ENCODE peak calls at places on chromosomes 2 and 18, in eight cellular contexts. V, P, A, M, W, G, I and N are unnamed samples.

GRCh38 chr2:38163006-38163405 is 87.1 kb upstream of the CYP1B1 start:
- DNase-seq in W (no peak), P (no peak), A (no peak), G (peak; percentile 18), M (no peak), V (no peak), I (no peak), N (no peak)

GRCh38 chr2:226030369-226031077 is 631.0 kb downstream of the NYAP2 start:
- DNase-seq in I (no peak), A (no peak), M (peak; percentile 29), P (no peak), W (no peak), G (no peak), V (no peak), N (peak; percentile 20)

GRCh38 chr18:22816266-22817176 is 116.6 kb upstream of the RBBP8 start:
- DNase-seq in M (no peak), V (peak; percentile 36), W (peak; percentile 55), I (no peak), G (no peak), P (no peak), A (no peak), N (no peak)

GRCh38 chr18:52869942-52870907 is 530.2 kb downstream of the DCC start:
- DNase-seq in V (peak; percentile 26), P (no peak), I (no peak), G (no peak), A (no peak), M (no peak), W (peak; percentile 42), N (peak; percentile 15)

GRCh38 chr2:11082880-11083279 is 72.4 kb upstream of the SLC66A3 start:
- DNase-seq in P (no peak), W (no peak), V (no peak), G (no peak), I (no peak), M (no peak), A (no peak), N (no peak)

GRCh38 chr18:23340661-23341060 is 112.4 kb upstream of the RIOK3 start:
- DNase-seq in G (no peak), W (no peak), A (no peak), I (no peak), M (peak; percentile 51), V (no peak), P (no peak), N (no peak)

GRCh38 chr2:158754303-158754611 is 40.9 kb upstream of the DAPL1 start:
- DNase-seq in I (no peak), M (no peak), P (no peak), V (no peak), W (no peak), A (no peak), G (no peak), N (no peak)

GRCh38 chr2:206424134-206424533 is 19.2 kb upstream of the ADAM23 start:
- DNase-seq in W (no peak), I (no peak), G (no peak), P (no peak), A (no peak), V (no peak), M (no peak), N (no peak)

GRCh38 chr18:49723648-49724180 is 89.6 kb downstream of the ACAA2 start:
- DNase-seq in W (no peak), G (no peak), M (no peak), V (no peak), A (no peak), P (no peak), I (peak; percentile 20), N (no peak)

GRCh38 chr2:99974966-99975365 is 167.4 kb downstream of the AFF3 start:
- DNase-seq in W (no peak), M (no peak), I (no peak), G (no peak), V (no peak), A (no peak), P (no peak), N (no peak)

GRCh38 chr2:42156756-42157155 is 12.4 kb upstream of the EML4 start:
- DNase-seq in A (no peak), I (no peak), V (no peak), G (no peak), M (no peak), W (no peak), P (no peak), N (no peak)

GRCh38 chr2:70919672-70920366 is 15.9 kb upstream of the ATP6V1B1 start:
- DNase-seq in P (peak; percentile 79), I (peak; percentile 85), M (peak; percentile 82), A (peak; percentile 28), V (peak; percentile 63), W (peak; percentile 73), G (peak; percentile 43), N (peak; percentile 83)

GRCh38 chr2:190896477-190896876 is 15.9 kb downstream of the GLS start:
- DNase-seq in I (no peak), W (no peak), G (no peak), M (no peak), A (no peak), P (no peak), V (no peak), N (no peak)

GRCh38 chr2:57177176-57177575 is 869.4 kb upstream of the VRK2 start:
- DNase-seq in M (no peak), A (no peak), I (no peak), V (no peak), W (no peak), P (no peak), G (no peak), N (no peak)

GRCh38 chr2:65550246-65550645 is 117.8 kb upstream of the SPRED2 start:
- DNase-seq in G (peak; percentile 18), W (no peak), M (no peak), P (no peak), I (no peak), V (no peak), A (no peak), N (no peak)

GRCh38 chr2:216680951-216681629 is 14.3 kb downstream of the IGFBP5 start:
- DNase-seq in A (no peak), V (no peak), M (peak; percentile 29), W (no peak), I (no peak), G (no peak), P (no peak), N (no peak)

GRCh38 chr2:152396051-152396511 is 61.1 kb downstream of the FMNL2 start:
- DNase-seq in V (no peak), I (no peak), A (no peak), M (no peak), W (no peak), P (no peak), G (no peak), N (no peak)

GRCh38 chr2:175147196-175147595 is 20.8 kb downstream of the ATF2 start:
- DNase-seq in A (no peak), I (no peak), W (no peak), V (no peak), M (no peak), G (no peak), P (no peak), N (no peak)

GRCh38 chr2:217332392-217332791 is 472.5 kb upstream of the TNP1 start:
- DNase-seq in W (no peak), M (no peak), A (no peak), I (no peak), P (no peak), G (no peak), V (no peak), N (no peak)

GRCh38 chr2:239303711-239304532 is 96.9 kb downstream of the HDAC4 start:
- DNase-seq in V (no peak), M (no peak), I (no peak), G (no peak), A (no peak), P (no peak), W (peak; percentile 61), N (no peak)

GRCh38 chr2:219035942-219036341 is 5.4 kb downstream of the CFAP65 start:
- DNase-seq in M (no peak), G (no peak), V (no peak), A (no peak), I (no peak), W (no peak), P (no peak), N (no peak)

GRCh38 chr2:217166241-217166640 is 306.4 kb upstream of the TNP1 start:
- DNase-seq in G (peak; percentile 14), M (no peak), V (peak; percentile 69), W (peak; percentile 52), I (peak; percentile 10), P (no peak), A (no peak), N (peak; percentile 30)

GRCh38 chr2:47095302-47096020 is 59.6 kb downstream of the STPG4 start:
- DNase-seq in M (no peak), W (no peak), A (no peak), I (no peak), P (no peak), V (no peak), G (no peak), N (no peak)

GRCh38 chr2:210421916-210422315 is 54.6 kb downstream of the LANCL1 start:
- DNase-seq in A (no peak), P (no peak), M (no peak), V (no peak), G (no peak), I (peak; percentile 11), W (no peak), N (no peak)

GRCh38 chr18:28176933-28177827 is at the start of gene CDH2:
- DNase-seq in W (peak; percentile 88), V (peak; percentile 93), G (no peak), A (peak; percentile 32), M (peak; percentile 83), I (peak; percentile 53), P (peak; percentile 85), N (peak; percentile 92)

GRCh38 chr2:174266288-174266687 is 18.0 kb upstream of the OLA1 start:
- DNase-seq in W (no peak), V (no peak), M (no peak), P (no peak), G (no peak), I (no peak), A (no peak), N (no peak)

GRCh38 chr18:67951166-67951565 is 434.6 kb upstream of the DSEL start:
- DNase-seq in P (no peak), I (no peak), G (no peak), W (no peak), M (no peak), V (no peak), A (no peak), N (no peak)

GRCh38 chr18:45167109-45167551 is 448.1 kb upstream of the SLC14A2 start:
- DNase-seq in W (no peak), P (no peak), M (no peak), A (no peak), G (no peak), V (no peak), I (no peak), N (no peak)

GRCh38 chr2:73176205-73176880 is 26.0 kb upstream of the NOTO start:
- DNase-seq in A (no peak), W (peak; percentile 52), P (peak; percentile 36), V (no peak), M (peak; percentile 41), I (no peak), G (no peak), N (no peak)

GRCh38 chr2:19543271-19544019 is 185.0 kb upstream of the OSR1 start:
- DNase-seq in A (no peak), G (no peak), M (no peak), W (no peak), P (no peak), I (no peak), V (no peak), N (no peak)

GRCh38 chr2:70906439-70907018 is 29.2 kb upstream of the ATP6V1B1 start:
- DNase-seq in G (no peak), W (no peak), I (no peak), P (no peak), V (no peak), A (no peak), M (no peak), N (no peak)